ENCODE peak calls at places on chromosomes 13 and 19, in nine cellular contexts. V is sciatic nerve; T is activated CD8-positive, alpha-beta memory T cell treated with anti-CD3 and anti-CD28 coated beads for 48 hours; N is COLO829; E is CD4-positive, alpha-beta T cell; C is thyroid gland; K is NCI-H460; A is activated CD4-positive, alpha-beta T cell treated with anti-CD3 and anti-CD28 coated beads for 48 hours; F is type B pancreatic cell. J is an unnamed sample.

GRCh38 chr19:47109541-47110375 is 3.8 kb downstream of the ZC3H4 start:
- DNase-seq in A (peak), C (no peak), T (peak), K (peak), F (no peak), E (no peak), V (no peak), N (no peak), J (peak)

GRCh38 chr13:114067886-114068722 is 64.3 kb downstream of the RASA3 start:
- DNase-seq in C (no peak), A (peak), K (no peak), V (peak), N (no peak), E (no peak), T (no peak), F (no peak), J (peak)

GRCh38 chr13:100520936-100521765 is 67.4 kb downstream of the GGACT start:
- DNase-seq in K (no peak), A (no peak), V (no peak), N (no peak), C (no peak), E (no peak), F (no peak), T (no peak), J (no peak)

GRCh38 chr19:38892841-38893240 is 6.6 kb downstream of the SIRT2 start:
- DNase-seq in K (no peak), N (no peak), V (no peak), T (no peak), F (no peak), C (no peak), E (no peak), A (no peak), J (no peak)

GRCh38 chr13:75299913-75300862 is 181.8 kb downstream of the TBC1D4 start:
- DNase-seq in C (no peak), F (no peak), A (no peak), E (no peak), N (no peak), K (no peak), T (no peak), V (no peak), J (no peak)

GRCh38 chr13:48078251-48078656 is 16.6 kb downstream of the MED4 start:
- DNase-seq in E (no peak), A (peak), F (no peak), C (no peak), N (no peak), V (no peak), T (no peak), K (no peak), J (no peak)

GRCh38 chr13:50016421-50016820 is 1.2 kb downstream of the KCNRG start:
- DNase-seq in N (no peak), V (no peak), E (no peak), C (no peak), A (no peak), K (no peak), T (no peak), F (no peak), J (no peak)

GRCh38 chr19:1041835-1042685 is 2.2 kb downstream of the ABCA7 start:
- DNase-seq in T (no peak), N (no peak), F (no peak), A (no peak), E (no peak), V (no peak), C (no peak), K (peak), J (no peak)

GRCh38 chr13:32261567-32261966 is 53.6 kb downstream of the ZAR1L start:
- DNase-seq in C (peak), F (no peak), E (no peak), N (peak), K (no peak), V (peak), T (no peak), A (no peak), J (peak)

GRCh38 chr19:57434386-57435061 is 601 bp upstream of the ZNF749 start:
- DNase-seq in N (no peak), E (no peak), F (no peak), C (no peak), T (no peak), K (no peak), V (no peak), A (no peak), J (no peak)

GRCh38 chr19:38245826-38246498 is 10.2 kb downstream of the PPP1R14A start:
- DNase-seq in V (no peak), T (no peak), C (no peak), N (no peak), F (no peak), A (no peak), K (no peak), E (no peak), J (no peak)

GRCh38 chr13:59088716-59089115 is 1075.0 kb downstream of the DIAPH3 start:
- DNase-seq in T (no peak), K (no peak), V (no peak), E (no peak), A (no peak), F (no peak), C (no peak), N (no peak), J (no peak)

GRCh38 chr19:5006201-5006600 is 37.3 kb downstream of the KDM4B start:
- DNase-seq in K (no peak), T (no peak), E (no peak), F (no peak), V (no peak), N (no peak), A (no peak), C (no peak), J (no peak)

GRCh38 chr19:952680-953500 is 27.1 kb downstream of the ARID3A start:
- DNase-seq in T (no peak), C (peak), K (no peak), E (no peak), F (peak), V (no peak), A (no peak), N (no peak), J (no peak)

GRCh38 chr13:101881593-101881992 is 429.1 kb downstream of the ITGBL1 start:
- DNase-seq in A (no peak), F (no peak), N (no peak), V (no peak), E (no peak), C (no peak), K (no peak), T (no peak), J (no peak)

GRCh38 chr13:52348081-52348480 is 57.9 kb downstream of the THSD1 start:
- DNase-seq in C (no peak), T (no peak), A (no peak), K (no peak), N (peak), F (no peak), V (no peak), E (no peak), J (no peak)

GRCh38 chr19:43624933-43625332 is 5.5 kb upstream of the ZNF428 start:
- DNase-seq in F (no peak), E (peak), T (peak), N (no peak), C (peak), A (peak), K (no peak), V (no peak), J (no peak)

GRCh38 chr19:30065680-30066606 is 123.9 kb downstream of the URI1 start:
- DNase-seq in K (no peak), A (no peak), F (peak), V (no peak), N (no peak), T (no peak), E (no peak), C (no peak), J (peak)

GRCh38 chr13:113588394-113589111 is 4.0 kb downstream of the TFDP1 start:
- DNase-seq in A (no peak), C (no peak), V (no peak), K (no peak), N (no peak), F (peak), T (no peak), E (no peak), J (no peak)

GRCh38 chr19:17473041-17473440 is 2.7 kb downstream of the SLC27A1 start:
- DNase-seq in N (no peak), K (peak), E (no peak), F (no peak), A (no peak), T (no peak), V (no peak), C (no peak), J (no peak)

GRCh38 chr19:5588906-5589676 is 21.3 kb upstream of the TINCR start:
- DNase-seq in A (no peak), C (no peak), N (no peak), K (no peak), E (no peak), V (no peak), T (no peak), F (no peak), J (no peak)

GRCh38 chr13:73741742-73742141 is 392.5 kb downstream of the KLF12 start:
- DNase-seq in E (no peak), F (no peak), A (no peak), V (no peak), K (no peak), N (no peak), T (no peak), C (no peak), J (no peak)

GRCh38 chr19:46192990-46193650 is 36.4 kb upstream of the IGFL1 start:
- DNase-seq in E (no peak), C (no peak), K (peak), A (peak), V (no peak), N (peak), F (no peak), T (no peak), J (peak)

GRCh38 chr13:33761744-33762143 is 56.2 kb upstream of the RFC3 start:
- DNase-seq in K (no peak), T (no peak), F (no peak), V (no peak), A (no peak), C (peak), E (no peak), N (no peak), J (no peak)

GRCh38 chr19:2567580-2567979 is 91.7 kb downstream of the GADD45B start:
- DNase-seq in F (no peak), C (no peak), T (no peak), K (no peak), E (no peak), V (peak), N (peak), A (no peak), J (peak)

GRCh38 chr13:106496072-106496997 is 39.1 kb downstream of the EFNB2 start:
- DNase-seq in F (no peak), N (no peak), E (no peak), V (no peak), T (no peak), A (no peak), C (peak), K (no peak), J (peak)

GRCh38 chr13:110677731-110678545 is 28.0 kb downstream of the CARS2 start:
- DNase-seq in A (peak), F (no peak), N (no peak), E (no peak), V (no peak), K (no peak), T (peak), C (no peak), J (no peak)

GRCh38 chr19:43774103-43774939 is 6.5 kb downstream of the KCNN4 start:
- DNase-seq in T (no peak), F (peak), N (no peak), K (no peak), C (peak), V (no peak), E (no peak), A (no peak), J (peak)